ENCODE peak calls at places on chromosomes 1 and 21, in four cellular contexts. H, B, T and V are unnamed samples.

GRCh38 chr1:21289127-21289526 is 1.1 kb downstream of the ECE1 start:
- DNase-seq in B (no peak), H (no peak), T (no peak), V (no peak)

GRCh38 chr1:34013958-34014737 is 150.3 kb downstream of the HMGB4 start:
- DNase-seq in H (no peak), T (peak), B (no peak), V (peak)

GRCh38 chr21:36850372-36850771 is 116.1 kb downstream of the HLCS start:
- DNase-seq in H (no peak), B (no peak), T (no peak), V (no peak)

GRCh38 chr1:86640161-86640560 is 64.2 kb upstream of the SH3GLB1 start:
- DNase-seq in B (no peak), T (no peak), H (no peak), V (no peak)

GRCh38 chr1:55416164-55416842 is 201.1 kb upstream of the USP24 start:
- DNase-seq in H (no peak), B (no peak), T (no peak), V (no peak)

GRCh38 chr1:88250915-88251314 is 433.2 kb upstream of the PKN2 start:
- DNase-seq in B (no peak), T (no peak), H (no peak), V (no peak)

GRCh38 chr1:184843732-184844495 is 89.3 kb upstream of the EDEM3 start:
- DNase-seq in T (no peak), H (no peak), B (peak), V (no peak)

GRCh38 chr1:179295356-179295755 is 1.8 kb downstream of the SOAT1 start:
- DNase-seq in H (no peak), B (no peak), T (no peak), V (no peak)

GRCh38 chr1:12501661-12502060 is 116.3 kb downstream of the DHRS3 start:
- DNase-seq in B (no peak), T (no peak), H (no peak), V (no peak)